ENCODE peak calls at places on chromosomes 4 and X, in nine cellular contexts. One of them, this sample, is unnamed.

GRCh38 chr4:81469774-81470455 is 1.8 kb downstream of the RASGEF1B start:
- DNase-seq in HCT116: no peak
- DNase-seq in endothelial cell of umbilical vein: no peak
- DNase-seq in prostate gland: no peak
- DNase-seq in sigmoid colon: no peak
- DNase-seq in suprapubic skin: no peak
- DNase-seq in H1: no peak
- DNase-seq in K562: no peak
- DNase-seq in breast epithelium: no peak
- DNase-seq in this sample: no peak

GRCh38 chr4:1711055-1711905 is 839 bp downstream of the SLBP start:
- DNase-seq in endothelial cell of umbilical vein: peak; percentile 65
- DNase-seq in H1: no peak
- DNase-seq in K562: peak; percentile 35
- DNase-seq in suprapubic skin: no peak
- DNase-seq in breast epithelium: no peak
- DNase-seq in sigmoid colon: peak; percentile 83
- DNase-seq in HCT116: no peak
- DNase-seq in prostate gland: peak; percentile 48
- DNase-seq in this sample: no peak

GRCh38 chr4:38752393-38752961 is 30.3 kb downstream of the TLR10 start:
- DNase-seq in HCT116: no peak
- DNase-seq in H1: no peak
- DNase-seq in suprapubic skin: no peak
- DNase-seq in endothelial cell of umbilical vein: peak; percentile 27
- DNase-seq in K562: no peak
- DNase-seq in breast epithelium: no peak
- DNase-seq in sigmoid colon: no peak
- DNase-seq in prostate gland: no peak
- DNase-seq in this sample: peak; percentile 32

GRCh38 chr4:53682196-53682595 is 90.9 kb upstream of the LNX1 start:
- DNase-seq in prostate gland: no peak
- DNase-seq in endothelial cell of umbilical vein: no peak
- DNase-seq in suprapubic skin: no peak
- DNase-seq in K562: no peak
- DNase-seq in H1: no peak
- DNase-seq in HCT116: no peak
- DNase-seq in sigmoid colon: no peak
- DNase-seq in breast epithelium: no peak
- DNase-seq in this sample: no peak

GRCh38 chr4:180560896-180561295 is 1682.3 kb upstream of the TENM3 start:
- DNase-seq in breast epithelium: no peak
- DNase-seq in K562: no peak
- DNase-seq in H1: no peak
- DNase-seq in endothelial cell of umbilical vein: no peak
- DNase-seq in suprapubic skin: no peak
- DNase-seq in sigmoid colon: no peak
- DNase-seq in prostate gland: no peak
- DNase-seq in HCT116: no peak
- DNase-seq in this sample: no peak

GRCh38 chrX:121135488-121136207 is 88.2 kb downstream of the GLUD2 start:
- DNase-seq in endothelial cell of umbilical vein: no peak
- DNase-seq in sigmoid colon: no peak
- DNase-seq in prostate gland: no peak
- DNase-seq in suprapubic skin: no peak
- DNase-seq in HCT116: no peak
- DNase-seq in H1: no peak
- DNase-seq in breast epithelium: no peak
- DNase-seq in K562: no peak
- DNase-seq in this sample: no peak

GRCh38 chr4:83124079-83124780 is 9.7 kb upstream of the PLAC8 start:
- DNase-seq in breast epithelium: no peak
- DNase-seq in suprapubic skin: no peak
- DNase-seq in H1: no peak
- DNase-seq in K562: no peak
- DNase-seq in HCT116: no peak
- DNase-seq in sigmoid colon: no peak
- DNase-seq in endothelial cell of umbilical vein: no peak
- DNase-seq in prostate gland: no peak
- DNase-seq in this sample: no peak

GRCh38 chr4:70802923-70803605 is 36.6 kb downstream of the GRSF1 start:
- DNase-seq in HCT116: no peak
- DNase-seq in suprapubic skin: no peak
- DNase-seq in K562: no peak
- DNase-seq in endothelial cell of umbilical vein: no peak
- DNase-seq in H1: no peak
- DNase-seq in sigmoid colon: no peak
- DNase-seq in prostate gland: no peak
- DNase-seq in breast epithelium: no peak
- DNase-seq in this sample: no peak

GRCh38 chr4:143337600-143338287 is 1.1 kb downstream of the GAB1 start:
- DNase-seq in K562: no peak
- DNase-seq in sigmoid colon: peak; percentile 71
- DNase-seq in suprapubic skin: no peak
- DNase-seq in HCT116: no peak
- DNase-seq in endothelial cell of umbilical vein: no peak
- DNase-seq in prostate gland: peak; percentile 36
- DNase-seq in breast epithelium: peak; percentile 24
- DNase-seq in H1: no peak
- DNase-seq in this sample: no peak

GRCh38 chr4:145703850-145704528 is 24.0 kb downstream of the C4orf51 start:
- DNase-seq in H1: no peak
- DNase-seq in K562: no peak
- DNase-seq in prostate gland: peak; percentile 76
- DNase-seq in endothelial cell of umbilical vein: no peak
- DNase-seq in suprapubic skin: no peak
- DNase-seq in HCT116: no peak
- DNase-seq in sigmoid colon: no peak
- DNase-seq in breast epithelium: peak; percentile 36
- DNase-seq in this sample: no peak

GRCh38 chr4:8547108-8547911 is 32.9 kb upstream of the GPR78 start:
- DNase-seq in sigmoid colon: no peak
- DNase-seq in HCT116: peak; percentile 56
- DNase-seq in K562: peak; percentile 66
- DNase-seq in prostate gland: no peak
- DNase-seq in H1: peak; percentile 69
- DNase-seq in suprapubic skin: no peak
- DNase-seq in breast epithelium: no peak
- DNase-seq in endothelial cell of umbilical vein: no peak
- DNase-seq in this sample: no peak

GRCh38 chr4:153520227-153520626 is 54.1 kb downstream of the TMEM131L start:
- DNase-seq in H1: no peak
- DNase-seq in sigmoid colon: no peak
- DNase-seq in K562: no peak
- DNase-seq in endothelial cell of umbilical vein: no peak
- DNase-seq in HCT116: no peak
- DNase-seq in breast epithelium: no peak
- DNase-seq in suprapubic skin: no peak
- DNase-seq in prostate gland: no peak
- DNase-seq in this sample: no peak

DNA sequence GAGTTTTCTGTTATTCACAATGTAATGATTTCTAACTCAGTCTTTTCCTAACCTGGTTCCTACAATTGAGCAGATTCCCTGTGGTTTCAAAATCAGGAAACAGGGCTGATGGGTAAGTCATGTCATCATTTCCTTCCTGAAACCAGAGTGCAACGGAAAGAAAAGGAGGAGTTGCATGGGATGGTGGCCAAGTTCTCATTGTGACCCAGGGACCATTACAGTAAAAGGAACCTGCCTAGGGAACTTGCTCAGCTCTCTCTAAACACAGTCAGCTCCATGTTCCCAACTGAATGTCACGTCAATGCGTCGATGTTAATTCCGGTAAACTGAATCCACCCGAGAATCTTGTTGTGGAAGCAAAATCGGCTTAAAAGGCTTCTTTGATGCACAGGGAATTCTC is 51.2 kb downstream of the LGI2 start:
- DNase-seq in H1: no peak
- DNase-seq in suprapubic skin: no peak
- DNase-seq in HCT116: no peak
- DNase-seq in prostate gland: no peak
- DNase-seq in K562: no peak
- DNase-seq in breast epithelium: no peak
- DNase-seq in sigmoid colon: peak; percentile 70
- DNase-seq in endothelial cell of umbilical vein: peak; percentile 96
- DNase-seq in this sample: no peak
- TF ChIP-seq POLR2AphosphoS5 in H1: no peak
- TF ChIP-seq POLR2AphosphoS5 in suprapubic skin: peak; percentile 18
- TF ChIP-seq POLR2AphosphoS5 in HCT116: no peak
- TF ChIP-seq POLR2AphosphoS5 in prostate gland: peak; percentile 20
- TF ChIP-seq POLR2AphosphoS5 in K562: no peak
- TF ChIP-seq POLR2AphosphoS5 in breast epithelium: peak; percentile 24
- TF ChIP-seq POLR2AphosphoS5 in sigmoid colon: peak; percentile 49
- TF ChIP-seq POLR2AphosphoS5 in endothelial cell of umbilical vein: peak; percentile 84
- TF ChIP-seq POLR2AphosphoS5 in this sample: no peak

DNA sequence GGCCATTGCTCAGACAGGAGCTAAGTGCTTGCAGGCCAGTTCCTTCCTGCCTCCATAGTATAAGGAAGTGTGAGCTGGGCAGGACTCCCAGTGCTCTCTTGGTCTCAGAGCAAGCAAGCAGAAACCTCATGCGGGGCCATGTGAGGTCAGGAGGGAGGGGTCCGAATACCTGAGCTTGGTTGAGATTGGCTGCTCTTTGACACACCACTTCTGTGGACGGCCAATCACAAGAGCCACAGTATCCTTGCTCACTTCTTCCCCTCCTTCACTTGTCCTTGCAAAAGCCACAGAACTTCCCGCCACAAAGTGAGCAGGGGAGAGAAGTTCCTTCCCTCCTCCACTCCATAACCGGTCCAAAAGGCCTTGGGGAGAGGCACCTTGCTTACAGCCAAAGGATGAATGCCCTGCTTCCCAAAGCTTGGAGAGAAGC is 56.7 kb downstream of the PRPS1 start:
- DNase-seq in suprapubic skin: peak; percentile 85
- DNase-seq in prostate gland: peak; percentile 90
- DNase-seq in K562: peak; percentile 75
- DNase-seq in HCT116: no peak
- DNase-seq in endothelial cell of umbilical vein: peak; percentile 83
- DNase-seq in H1: no peak
- DNase-seq in sigmoid colon: peak; percentile 90
- DNase-seq in breast epithelium: peak; percentile 91
- DNase-seq in this sample: no peak
- TF ChIP-seq POLR2A in suprapubic skin: no peak
- TF ChIP-seq POLR2A in prostate gland: peak; percentile 52
- TF ChIP-seq POLR2A in K562: peak; percentile 35
- TF ChIP-seq POLR2A in HCT116: no peak
- TF ChIP-seq POLR2A in endothelial cell of umbilical vein: no peak
- TF ChIP-seq POLR2A in H1: no peak
- TF ChIP-seq POLR2A in sigmoid colon: no peak
- TF ChIP-seq POLR2A in breast epithelium: no peak
- TF ChIP-seq POLR2A in this sample: no peak

GRCh38 chr4:58188313-58188712 is 1078.1 kb upstream of the IGFBP7 start:
- DNase-seq in H1: no peak
- DNase-seq in K562: no peak
- DNase-seq in breast epithelium: no peak
- DNase-seq in sigmoid colon: no peak
- DNase-seq in HCT116: no peak
- DNase-seq in suprapubic skin: no peak
- DNase-seq in prostate gland: no peak
- DNase-seq in endothelial cell of umbilical vein: no peak
- DNase-seq in this sample: no peak

GRCh38 chr4:58191086-58191485 is 1080.9 kb upstream of the IGFBP7 start:
- DNase-seq in K562: no peak
- DNase-seq in prostate gland: no peak
- DNase-seq in breast epithelium: no peak
- DNase-seq in sigmoid colon: no peak
- DNase-seq in endothelial cell of umbilical vein: no peak
- DNase-seq in suprapubic skin: no peak
- DNase-seq in HCT116: no peak
- DNase-seq in H1: no peak
- DNase-seq in this sample: no peak

DNA sequence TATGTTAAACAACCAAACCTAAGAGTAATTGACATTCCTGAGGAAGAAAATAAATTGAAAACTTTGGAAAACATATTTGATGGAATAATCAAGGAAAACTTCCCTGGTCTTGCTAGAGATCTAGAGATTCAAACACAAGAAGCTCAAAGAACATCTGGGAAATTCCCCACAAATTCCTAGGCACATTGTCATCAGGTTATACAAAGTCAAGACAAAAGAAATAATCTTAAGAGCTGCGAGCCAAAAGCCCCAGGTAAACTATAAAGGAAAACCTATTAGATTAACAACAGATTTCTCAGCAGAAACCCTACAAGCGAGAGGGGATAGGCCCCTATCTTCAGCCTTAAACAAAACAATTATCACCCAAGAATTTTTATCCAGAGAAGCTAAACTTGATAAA is 1082.0 kb upstream of the IGFBP7 start:
- DNase-seq in K562: no peak
- DNase-seq in prostate gland: no peak
- DNase-seq in HCT116: no peak
- DNase-seq in H1: no peak
- DNase-seq in endothelial cell of umbilical vein: no peak
- DNase-seq in sigmoid colon: no peak
- DNase-seq in breast epithelium: no peak
- DNase-seq in suprapubic skin: no peak
- DNase-seq in this sample: no peak
- TF ChIP-seq POLR2AphosphoS5 in K562: no peak
- TF ChIP-seq POLR2AphosphoS5 in prostate gland: no peak
- TF ChIP-seq POLR2AphosphoS5 in HCT116: no peak
- TF ChIP-seq POLR2AphosphoS5 in H1: no peak
- TF ChIP-seq POLR2AphosphoS5 in endothelial cell of umbilical vein: no peak
- TF ChIP-seq POLR2AphosphoS5 in sigmoid colon: no peak
- TF ChIP-seq POLR2AphosphoS5 in breast epithelium: no peak
- TF ChIP-seq POLR2AphosphoS5 in suprapubic skin: no peak
- TF ChIP-seq POLR2AphosphoS5 in this sample: no peak

GRCh38 chr4:105455182-105455581 is 18.7 kb downstream of the PPA2 start:
- DNase-seq in K562: no peak
- DNase-seq in H1: no peak
- DNase-seq in suprapubic skin: no peak
- DNase-seq in sigmoid colon: no peak
- DNase-seq in prostate gland: no peak
- DNase-seq in breast epithelium: no peak
- DNase-seq in HCT116: no peak
- DNase-seq in endothelial cell of umbilical vein: peak; percentile 33
- DNase-seq in this sample: no peak

GRCh38 chr4:105460306-105460705 is 13.6 kb downstream of the PPA2 start:
- DNase-seq in breast epithelium: no peak
- DNase-seq in prostate gland: no peak
- DNase-seq in endothelial cell of umbilical vein: no peak
- DNase-seq in K562: no peak
- DNase-seq in suprapubic skin: no peak
- DNase-seq in HCT116: no peak
- DNase-seq in H1: no peak
- DNase-seq in sigmoid colon: no peak
- DNase-seq in this sample: no peak

GRCh38 chr4:105455998-105456397 is 17.9 kb downstream of the PPA2 start:
- DNase-seq in breast epithelium: no peak
- DNase-seq in HCT116: no peak
- DNase-seq in H1: no peak
- DNase-seq in sigmoid colon: no peak
- DNase-seq in endothelial cell of umbilical vein: no peak
- DNase-seq in K562: no peak
- DNase-seq in suprapubic skin: no peak
- DNase-seq in prostate gland: no peak
- DNase-seq in this sample: no peak

GRCh38 chr4:105461221-105462041 is 12.4 kb downstream of the PPA2 start:
- DNase-seq in suprapubic skin: no peak
- DNase-seq in sigmoid colon: no peak
- DNase-seq in HCT116: no peak
- DNase-seq in H1: no peak
- DNase-seq in K562: peak; percentile 42
- DNase-seq in breast epithelium: no peak
- DNase-seq in prostate gland: no peak
- DNase-seq in endothelial cell of umbilical vein: no peak
- DNase-seq in this sample: no peak

GRCh38 chr4:105457997-105458396 is 15.9 kb downstream of the PPA2 start:
- DNase-seq in K562: no peak
- DNase-seq in prostate gland: no peak
- DNase-seq in breast epithelium: no peak
- DNase-seq in endothelial cell of umbilical vein: no peak
- DNase-seq in sigmoid colon: no peak
- DNase-seq in H1: no peak
- DNase-seq in HCT116: no peak
- DNase-seq in suprapubic skin: no peak
- DNase-seq in this sample: no peak
- TF ChIP-seq POLR2A in K562: no peak
- TF ChIP-seq POLR2A in prostate gland: no peak
- TF ChIP-seq POLR2A in breast epithelium: no peak
- TF ChIP-seq POLR2A in endothelial cell of umbilical vein: no peak
- TF ChIP-seq POLR2A in sigmoid colon: no peak
- TF ChIP-seq POLR2A in H1: no peak
- TF ChIP-seq POLR2A in HCT116: no peak
- TF ChIP-seq POLR2A in suprapubic skin: no peak
- TF ChIP-seq POLR2A in this sample: no peak